ENCODE peak calls at places on chromosomes 16 and 17, in four cellular contexts. G, V, T and I are unnamed samples.

GRCh38 chr16:50213939-50214519 is 52.3 kb upstream of the ADCY7 start:
- DNase-seq in G (no peak), V (peak), T (no peak), I (peak)

GRCh38 chr16:78742501-78743283 is 643.2 kb downstream of the WWOX start:
- DNase-seq in G (no peak), V (no peak), T (no peak), I (no peak)

GRCh38 chr17:43758086-43758485 is 505 bp downstream of the SOST start:
- DNase-seq in G (no peak), V (no peak), T (peak), I (no peak)

GRCh38 chr17:44623070-44623725 is 33.1 kb upstream of the MEIOC start:
- DNase-seq in G (no peak), V (no peak), T (no peak), I (no peak)

GRCh38 chr16:77898671-77899211 is 110.4 kb downstream of the VAT1L start:
- DNase-seq in G (no peak), V (no peak), T (no peak), I (peak)

GRCh38 chr17:12789075-12789975 is at the start of gene ARHGAP44:
- DNase-seq in G (peak), V (peak), T (peak), I (peak)

GRCh38 chr16:50247906-50248608 is 18.3 kb upstream of the ADCY7 start:
- DNase-seq in G (no peak), V (no peak), T (peak), I (no peak)

GRCh38 chr16:69465083-69465721 is 40.8 kb downstream of the CYB5B start:
- DNase-seq in G (no peak), V (no peak), T (no peak), I (peak)

GRCh38 chr17:19677736-19678379 is 29.3 kb downstream of the ALDH3A2 start:
- DNase-seq in G (no peak), V (no peak), T (no peak), I (no peak)

GRCh38 chr16:58125041-58125440 is 4.1 kb downstream of the CFAP20 start:
- DNase-seq in G (no peak), V (no peak), T (peak), I (no peak)

GRCh38 chr16:81627024-81627423 is 152.1 kb upstream of the PLCG2 start:
- DNase-seq in G (no peak), V (no peak), T (no peak), I (no peak)

GRCh38 chr17:39092672-39093250 is 58.7 kb downstream of the PLXDC1 start:
- DNase-seq in G (no peak), V (no peak), T (no peak), I (no peak)

GRCh38 chr16:68884867-68885266 is 41.5 kb downstream of the TANGO6 start:
- DNase-seq in G (no peak), V (no peak), T (no peak), I (no peak)

GRCh38 chr16:56107944-56108583 is 83.2 kb upstream of the GNAO1 start:
- DNase-seq in G (no peak), V (no peak), T (no peak), I (no peak)

GRCh38 chr16:4882633-4883285 is 35.5 kb downstream of the UBN1 start:
- DNase-seq in G (no peak), V (peak), T (no peak), I (peak)

GRCh38 chr17:48997103-48997826 is at the start of gene IGF2BP1:
- DNase-seq in G (no peak), V (no peak), T (no peak), I (peak)

GRCh38 chr17:14427914-14428639 is 127.2 kb downstream of the HS3ST3B1 start:
- DNase-seq in G (no peak), V (no peak), T (no peak), I (no peak)

GRCh38 chr16:48353565-48354163 is 31.5 kb downstream of the SIAH1 start:
- DNase-seq in G (peak), V (peak), T (no peak), I (peak)

GRCh38 chr17:70961341-70961740 is 792.0 kb downstream of the KCNJ2 start:
- DNase-seq in G (no peak), V (no peak), T (no peak), I (peak)

GRCh38 chr16:85227924-85228462 is 115.7 kb upstream of the CIBAR2 start:
- DNase-seq in G (no peak), V (no peak), T (no peak), I (peak)
- TF ChIP-seq CTCF in G (no peak), V (no peak), T (no peak), I (peak)

DNA sequence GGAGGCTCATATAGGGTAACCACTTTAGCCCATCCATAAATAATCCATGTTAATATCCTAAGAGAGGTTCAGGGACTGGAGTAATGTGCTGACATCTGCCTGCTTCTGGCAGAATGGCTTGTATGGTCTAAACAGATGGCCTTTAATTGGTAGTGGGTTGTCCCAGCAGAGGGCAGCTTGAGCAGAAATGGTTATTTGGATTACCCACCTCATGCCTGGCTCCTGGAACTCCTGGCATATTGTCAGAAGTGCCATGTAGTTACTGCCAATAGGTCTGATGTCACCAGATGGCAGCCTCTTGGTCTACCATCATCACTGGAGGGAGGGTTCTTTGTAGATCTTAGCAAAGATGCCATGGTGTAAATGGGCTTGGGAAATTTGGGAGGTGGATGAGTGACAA is 157.5 kb upstream of the SOX9 start:
- DNase-seq in G (no peak), V (no peak), T (no peak), I (no peak)
- H3K4me3 ChIP-seq in G (no peak), V (no peak), T (no peak), I (no peak)

GRCh38 chr17:2710075-2710803 is 1.3 kb downstream of the CLUH start:
- DNase-seq in G (no peak), V (no peak), T (peak), I (no peak)
- TF ChIP-seq CTCF in G (no peak), V (no peak), T (no peak), I (no peak)

GRCh38 chr17:66716236-66717026 is 118.5 kb upstream of the CACNG5 start:
- DNase-seq in G (no peak), V (no peak), T (no peak), I (no peak)

GRCh38 chr17:66713533-66714042 is 121.3 kb upstream of the CACNG5 start:
- DNase-seq in G (no peak), V (no peak), T (no peak), I (peak)

GRCh38 chr17:66714046-66715023 is 120.6 kb upstream of the CACNG5 start:
- DNase-seq in G (no peak), V (no peak), T (no peak), I (no peak)

GRCh38 chr17:66715745-66716156 is 119.2 kb upstream of the CACNG5 start:
- DNase-seq in G (no peak), V (peak), T (no peak), I (peak)

DNA sequence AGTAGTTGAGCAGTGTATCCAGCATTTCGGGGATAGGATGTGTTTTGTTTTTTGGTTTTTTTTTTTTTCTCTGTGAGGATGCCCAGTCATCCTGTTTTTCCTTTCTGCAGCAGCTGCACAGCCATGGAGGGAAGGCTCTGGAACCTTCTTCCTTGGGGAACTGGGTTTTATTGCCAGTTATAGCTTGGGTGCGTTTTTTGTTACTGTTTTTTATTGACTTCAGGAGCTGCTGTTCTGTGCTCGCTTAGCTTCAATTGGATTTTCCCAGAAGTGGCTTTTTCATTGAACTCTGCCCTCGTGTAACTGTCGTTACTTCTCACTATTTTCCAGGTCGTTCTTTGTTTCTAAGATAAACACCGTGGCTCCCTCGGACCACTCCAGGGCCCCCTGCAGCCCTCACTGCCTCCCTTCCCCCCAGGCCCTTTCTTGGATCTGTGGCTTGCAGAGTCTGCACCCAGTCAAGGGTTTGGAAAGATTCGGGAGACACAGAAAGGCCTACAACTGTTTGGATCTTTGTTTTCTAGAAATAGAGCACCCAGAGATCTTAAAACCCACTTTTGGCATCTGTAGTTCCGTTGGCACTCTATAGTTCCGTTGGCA is 119.7 kb upstream of the CACNG5 start:
- DNase-seq in G (no peak), V (no peak), T (no peak), I (no peak)
- H3K4me3 ChIP-seq in G (no peak), V (no peak), T (no peak), I (no peak)

GRCh38 chr16:12721841-12722467 is 81.7 kb downstream of the CPPED1 start:
- DNase-seq in G (no peak), V (peak), T (no peak), I (no peak)
- TF ChIP-seq CTCF in G (no peak), V (no peak), T (no peak), I (no peak)

DNA sequence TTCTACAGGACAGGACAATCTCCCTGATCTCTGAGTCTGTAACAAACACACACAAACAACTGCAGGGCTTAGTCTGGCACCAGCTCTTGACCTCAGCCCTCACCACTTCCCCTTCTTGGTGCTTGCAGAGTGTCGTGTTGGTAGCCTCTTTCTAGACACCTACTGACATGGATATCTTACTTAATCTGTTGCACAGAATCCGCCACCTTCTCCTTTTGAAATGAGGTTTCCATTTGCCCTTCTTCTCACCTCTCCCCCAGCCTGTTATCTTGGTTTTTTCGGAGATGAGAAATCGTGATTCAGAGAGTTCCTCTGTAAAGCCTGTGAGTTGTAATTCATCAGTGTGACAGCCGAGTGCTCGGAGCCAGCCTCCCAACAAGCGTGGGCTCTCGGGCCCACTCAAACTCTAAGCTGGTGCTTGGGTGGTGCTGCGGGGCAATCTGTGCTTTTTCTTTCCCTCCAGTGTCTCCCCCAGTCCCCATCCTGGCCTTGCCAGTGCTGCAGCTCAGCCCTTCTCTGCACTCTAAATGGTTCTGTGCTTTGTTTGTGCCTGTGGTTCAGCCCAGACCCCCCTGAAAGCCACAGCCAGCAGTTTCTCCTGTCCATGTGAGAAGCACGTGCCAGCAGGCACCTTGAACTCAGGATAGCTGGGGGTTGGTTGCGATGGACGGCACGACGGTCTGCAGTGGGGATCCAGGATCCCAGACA is 28.1 kb downstream of the KIAA0513 start:
- DNase-seq in G (no peak), V (peak), T (no peak), I (peak)
- H3K4me3 ChIP-seq in G (peak), V (peak), T (peak), I (no peak)

GRCh38 chr17:46266656-46267544 is 28.0 kb upstream of the LRRC37A start:
- DNase-seq in G (peak), V (peak), T (peak), I (peak)
- TF ChIP-seq CTCF in G (no peak), V (no peak), T (no peak), I (no peak)

DNA sequence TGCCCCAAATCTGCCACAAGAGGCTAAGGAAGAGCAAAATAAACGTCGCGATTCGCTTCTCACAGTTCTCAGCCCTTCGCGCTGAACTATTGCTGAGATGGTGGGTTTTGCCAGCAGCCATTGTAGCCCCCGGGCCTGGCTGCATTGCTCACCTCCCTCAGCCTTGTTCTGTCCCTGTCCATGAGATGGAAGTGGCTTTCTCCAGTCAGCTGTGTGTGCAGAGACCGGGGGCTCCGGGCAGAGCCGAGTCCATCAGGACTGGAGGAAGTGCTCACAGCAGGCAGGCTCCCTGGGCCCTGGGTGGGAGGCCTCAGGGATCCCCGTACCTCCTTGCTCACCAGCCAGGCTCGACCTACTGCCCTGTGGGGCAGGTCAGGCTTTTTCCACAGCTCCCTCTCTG is 27.6 kb upstream of the CAPN15 start:
- DNase-seq in G (no peak), V (no peak), T (no peak), I (no peak)
- H3K4me3 ChIP-seq in G (no peak), V (no peak), T (no peak), I (no peak)

DNA sequence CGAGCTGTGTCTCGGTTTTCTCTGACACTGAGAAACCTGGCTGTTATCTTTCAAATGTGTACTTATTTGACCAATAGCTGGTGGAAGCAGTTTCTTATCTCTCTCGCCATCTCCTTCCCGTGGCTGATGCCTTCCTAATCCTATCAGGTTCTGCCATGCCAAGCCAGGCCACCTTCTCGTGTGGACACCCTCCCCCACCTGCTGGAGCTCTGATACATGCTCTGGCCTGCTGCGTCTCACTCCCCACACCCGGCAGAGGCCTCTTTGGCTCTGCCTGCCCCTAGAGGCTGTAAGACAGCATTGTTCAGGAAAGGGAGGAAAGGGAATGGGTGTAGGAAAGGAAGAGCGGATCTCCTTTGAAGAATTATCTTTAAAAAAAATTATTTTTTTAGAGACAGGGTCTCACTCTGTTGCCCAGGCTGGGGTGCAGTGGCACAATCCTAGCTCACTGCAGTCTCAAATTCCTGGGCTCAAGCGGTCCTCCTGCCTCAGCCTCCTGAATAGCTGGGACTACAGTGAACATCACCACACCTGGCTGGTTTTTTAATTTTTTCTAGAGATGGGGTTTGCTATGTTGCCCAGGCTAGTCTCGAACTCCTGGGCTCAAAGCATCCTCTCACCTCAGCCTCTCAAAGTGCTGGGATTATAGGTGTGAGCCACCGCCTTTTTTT is 7.5 kb upstream of the ARMC5 start:
- DNase-seq in G (peak), V (no peak), T (peak), I (peak)
- TF ChIP-seq CTCF in G (peak), V (peak), T (peak), I (peak)